ENCODE peak calls at places on chromosomes 5 and 9, in five cellular contexts. One of them, this sample, is unnamed.
A peak's percentile ranks its signal among the peaks of the same experiment; 100 is the strongest.

GRCh38 chr5:150487199-150488061 is 20.5 kb upstream of the NDST1 start:
- DNase-seq in fibroblast of lung: peak; percentile 49
- DNase-seq in cardiac muscle cell: no peak
- DNase-seq in kidney: no peak
- DNase-seq in thyroid gland: peak; percentile 51
- DNase-seq in this sample: peak; percentile 67

GRCh38 chr9:104747565-104748358 is at the start of gene NIPSNAP3A:
- DNase-seq in fibroblast of lung: peak; percentile 64
- DNase-seq in cardiac muscle cell: peak; percentile 89
- DNase-seq in kidney: peak; percentile 95
- DNase-seq in thyroid gland: peak; percentile 92
- DNase-seq in this sample: peak; percentile 91

GRCh38 chr9:124869986-124870560 is 8.1 kb downstream of the ARPC5L start:
- DNase-seq in fibroblast of lung: peak; percentile 41
- DNase-seq in cardiac muscle cell: peak; percentile 22
- DNase-seq in kidney: peak; percentile 87
- DNase-seq in thyroid gland: peak; percentile 59
- DNase-seq in this sample: peak; percentile 62

GRCh38 chr9:86682240-86682639 is 265.1 kb downstream of the GAS1 start:
- DNase-seq in fibroblast of lung: no peak
- DNase-seq in cardiac muscle cell: no peak
- DNase-seq in kidney: no peak
- DNase-seq in thyroid gland: no peak
- DNase-seq in this sample: no peak

GRCh38 chr5:15354011-15354410 is 146.0 kb upstream of the FBXL7 start:
- DNase-seq in fibroblast of lung: no peak
- DNase-seq in cardiac muscle cell: no peak
- DNase-seq in kidney: no peak
- DNase-seq in thyroid gland: no peak
- DNase-seq in this sample: no peak

GRCh38 chr5:108545301-108545700 is 163.4 kb upstream of the FBXL17 start:
- DNase-seq in fibroblast of lung: no peak
- DNase-seq in cardiac muscle cell: no peak
- DNase-seq in kidney: no peak
- DNase-seq in thyroid gland: no peak
- DNase-seq in this sample: no peak

GRCh38 chr9:128081052-128081451 is 13.0 kb downstream of the SLC25A25 start:
- DNase-seq in fibroblast of lung: peak; percentile 99
- DNase-seq in cardiac muscle cell: no peak
- DNase-seq in kidney: peak; percentile 84
- DNase-seq in thyroid gland: peak; percentile 68
- DNase-seq in this sample: peak; percentile 74

GRCh38 chr5:154811653-154812465 is 38.5 kb downstream of the FAXDC2 start:
- DNase-seq in fibroblast of lung: peak; percentile 79
- DNase-seq in cardiac muscle cell: peak; percentile 39
- DNase-seq in kidney: no peak
- DNase-seq in thyroid gland: peak; percentile 68
- DNase-seq in this sample: peak; percentile 71

GRCh38 chr9:89941875-89942274 is 337.1 kb downstream of the GADD45G start:
- DNase-seq in fibroblast of lung: peak; percentile 91
- DNase-seq in cardiac muscle cell: no peak
- DNase-seq in kidney: no peak
- DNase-seq in thyroid gland: no peak
- DNase-seq in this sample: no peak

GRCh38 chr9:113577525-113578261 is 114.2 kb downstream of the RGS3 start:
- DNase-seq in fibroblast of lung: peak; percentile 51
- DNase-seq in cardiac muscle cell: no peak
- DNase-seq in kidney: peak; percentile 65
- DNase-seq in thyroid gland: no peak
- DNase-seq in this sample: no peak

GRCh38 chr9:31304576-31304975 is 1079.9 kb upstream of the ACO1 start:
- DNase-seq in fibroblast of lung: peak; percentile 85
- DNase-seq in cardiac muscle cell: no peak
- DNase-seq in kidney: no peak
- DNase-seq in thyroid gland: no peak
- DNase-seq in this sample: no peak

GRCh38 chr5:167916261-167916660 is 375.2 kb upstream of the WWC1 start:
- DNase-seq in fibroblast of lung: no peak
- DNase-seq in cardiac muscle cell: no peak
- DNase-seq in kidney: no peak
- DNase-seq in thyroid gland: no peak
- DNase-seq in this sample: no peak

GRCh38 chr5:33300209-33300742 is 140.5 kb upstream of the TARS1 start:
- DNase-seq in fibroblast of lung: no peak
- DNase-seq in cardiac muscle cell: no peak
- DNase-seq in kidney: no peak
- DNase-seq in thyroid gland: no peak
- DNase-seq in this sample: no peak

GRCh38 chr5:79707535-79707934 is 17.9 kb downstream of the CMYA5 start:
- DNase-seq in fibroblast of lung: no peak
- DNase-seq in cardiac muscle cell: no peak
- DNase-seq in kidney: no peak
- DNase-seq in thyroid gland: no peak
- DNase-seq in this sample: no peak

GRCh38 chr5:122759310-122759709 is 15.6 kb upstream of the SNX2 start:
- DNase-seq in fibroblast of lung: no peak
- DNase-seq in cardiac muscle cell: no peak
- DNase-seq in kidney: no peak
- DNase-seq in thyroid gland: no peak
- DNase-seq in this sample: no peak

GRCh38 chr5:57976506-57976905 is 483.4 kb downstream of the PLK2 start:
- DNase-seq in fibroblast of lung: no peak
- DNase-seq in cardiac muscle cell: no peak
- DNase-seq in kidney: no peak
- DNase-seq in thyroid gland: no peak
- DNase-seq in this sample: no peak

GRCh38 chr5:169706758-169707450 is 69.8 kb downstream of the DOCK2 start:
- DNase-seq in fibroblast of lung: peak; percentile 67
- DNase-seq in cardiac muscle cell: peak; percentile 10
- DNase-seq in kidney: no peak
- DNase-seq in thyroid gland: peak; percentile 67
- DNase-seq in this sample: no peak

GRCh38 chr5:11853796-11854195 is 50.5 kb downstream of the CTNND2 start:
- DNase-seq in fibroblast of lung: no peak
- DNase-seq in cardiac muscle cell: no peak
- DNase-seq in kidney: no peak
- DNase-seq in thyroid gland: no peak
- DNase-seq in this sample: no peak

GRCh38 chr5:79088507-79088906 is 18.9 kb downstream of the BHMT2 start:
- DNase-seq in fibroblast of lung: no peak
- DNase-seq in cardiac muscle cell: no peak
- DNase-seq in kidney: no peak
- DNase-seq in thyroid gland: no peak
- DNase-seq in this sample: no peak

GRCh38 chr9:77907581-77907980 is 124.0 kb downstream of the GNAQ start:
- DNase-seq in fibroblast of lung: peak; percentile 11
- DNase-seq in cardiac muscle cell: no peak
- DNase-seq in kidney: no peak
- DNase-seq in thyroid gland: no peak
- DNase-seq in this sample: no peak

GRCh38 chr5:137792291-137792690 is 38.1 kb upstream of the HNRNPA0 start:
- DNase-seq in fibroblast of lung: no peak
- DNase-seq in cardiac muscle cell: no peak
- DNase-seq in kidney: no peak
- DNase-seq in thyroid gland: no peak
- DNase-seq in this sample: no peak

GRCh38 chr5:178418471-178419010 is 171.7 kb downstream of the COL23A1 start:
- DNase-seq in fibroblast of lung: no peak
- DNase-seq in cardiac muscle cell: no peak
- DNase-seq in kidney: peak; percentile 20
- DNase-seq in thyroid gland: peak; percentile 35
- DNase-seq in this sample: no peak

GRCh38 chr5:115838885-115839518 is 2.4 kb downstream of the ATG12 start:
- DNase-seq in fibroblast of lung: peak; percentile 72
- DNase-seq in cardiac muscle cell: peak; percentile 36
- DNase-seq in kidney: peak; percentile 66
- DNase-seq in thyroid gland: no peak
- DNase-seq in this sample: no peak

GRCh38 chr5:139869042-139869790 is 73.6 kb downstream of the PSD2 start:
- DNase-seq in fibroblast of lung: no peak
- DNase-seq in cardiac muscle cell: no peak
- DNase-seq in kidney: peak; percentile 46
- DNase-seq in thyroid gland: no peak
- DNase-seq in this sample: no peak

GRCh38 chr9:16106211-16106610 is 553.4 kb downstream of the CCDC171 start:
- DNase-seq in fibroblast of lung: peak; percentile 65
- DNase-seq in cardiac muscle cell: no peak
- DNase-seq in kidney: no peak
- DNase-seq in thyroid gland: no peak
- DNase-seq in this sample: no peak

GRCh38 chr5:139061856-139062255 is 136.3 kb downstream of the SIL1 start:
- DNase-seq in fibroblast of lung: no peak
- DNase-seq in cardiac muscle cell: peak; percentile 9
- DNase-seq in kidney: no peak
- DNase-seq in thyroid gland: no peak
- DNase-seq in this sample: no peak

GRCh38 chr5:159911349-159911748 is 4.9 kb upstream of the ADRA1B start:
- DNase-seq in fibroblast of lung: no peak
- DNase-seq in cardiac muscle cell: peak; percentile 39
- DNase-seq in kidney: peak; percentile 74
- DNase-seq in thyroid gland: no peak
- DNase-seq in this sample: no peak

GRCh38 chr5:132257131-132258101 is at the start of gene PDLIM4:
- DNase-seq in fibroblast of lung: peak; percentile 40
- DNase-seq in cardiac muscle cell: peak; percentile 78
- DNase-seq in kidney: peak; percentile 85
- DNase-seq in thyroid gland: peak; percentile 25
- DNase-seq in this sample: peak; percentile 37

GRCh38 chr9:81303658-81304057 is 385.7 kb downstream of the TLE1 start:
- DNase-seq in fibroblast of lung: no peak
- DNase-seq in cardiac muscle cell: no peak
- DNase-seq in kidney: no peak
- DNase-seq in thyroid gland: no peak
- DNase-seq in this sample: no peak

GRCh38 chr5:142465476-142465875 is 140.7 kb upstream of the SPRY4 start:
- DNase-seq in fibroblast of lung: no peak
- DNase-seq in cardiac muscle cell: no peak
- DNase-seq in kidney: no peak
- DNase-seq in thyroid gland: no peak
- DNase-seq in this sample: no peak

GRCh38 chr5:84036842-84037241 is 316.2 kb upstream of the HAPLN1 start:
- DNase-seq in fibroblast of lung: no peak
- DNase-seq in cardiac muscle cell: no peak
- DNase-seq in kidney: no peak
- DNase-seq in thyroid gland: no peak
- DNase-seq in this sample: no peak

GRCh38 chr5:61599370-61600140 is 267.5 kb downstream of the ZSWIM6 start:
- DNase-seq in fibroblast of lung: peak; percentile 26
- DNase-seq in cardiac muscle cell: no peak
- DNase-seq in kidney: no peak
- DNase-seq in thyroid gland: peak; percentile 17
- DNase-seq in this sample: peak; percentile 41

GRCh38 chr9:35954942-35955546 is 2.9 kb downstream of the OR2S2 start:
- DNase-seq in fibroblast of lung: peak; percentile 91
- DNase-seq in cardiac muscle cell: peak; percentile 75
- DNase-seq in kidney: no peak
- DNase-seq in thyroid gland: peak; percentile 65
- DNase-seq in this sample: peak; percentile 74

GRCh38 chr9:129173296-129174101 is 4.6 kb downstream of the IER5L start:
- DNase-seq in fibroblast of lung: no peak
- DNase-seq in cardiac muscle cell: no peak
- DNase-seq in kidney: no peak
- DNase-seq in thyroid gland: no peak
- DNase-seq in this sample: no peak

GRCh38 chr5:137791803-137792202 is 37.6 kb upstream of the HNRNPA0 start:
- DNase-seq in fibroblast of lung: no peak
- DNase-seq in cardiac muscle cell: no peak
- DNase-seq in kidney: no peak
- DNase-seq in thyroid gland: no peak
- DNase-seq in this sample: no peak

GRCh38 chr9:108933641-108934322 is at the start of gene ELP1:
- DNase-seq in fibroblast of lung: peak; percentile 95
- DNase-seq in cardiac muscle cell: peak; percentile 97
- DNase-seq in kidney: peak; percentile 98
- DNase-seq in thyroid gland: peak; percentile 92
- DNase-seq in this sample: peak; percentile 95
- TF ChIP-seq CTCF in fibroblast of lung: peak; percentile 39
- TF ChIP-seq CTCF in cardiac muscle cell: peak; percentile 38
- TF ChIP-seq CTCF in kidney: no peak
- TF ChIP-seq CTCF in thyroid gland: no peak
- TF ChIP-seq CTCF in this sample: no peak

DNA sequence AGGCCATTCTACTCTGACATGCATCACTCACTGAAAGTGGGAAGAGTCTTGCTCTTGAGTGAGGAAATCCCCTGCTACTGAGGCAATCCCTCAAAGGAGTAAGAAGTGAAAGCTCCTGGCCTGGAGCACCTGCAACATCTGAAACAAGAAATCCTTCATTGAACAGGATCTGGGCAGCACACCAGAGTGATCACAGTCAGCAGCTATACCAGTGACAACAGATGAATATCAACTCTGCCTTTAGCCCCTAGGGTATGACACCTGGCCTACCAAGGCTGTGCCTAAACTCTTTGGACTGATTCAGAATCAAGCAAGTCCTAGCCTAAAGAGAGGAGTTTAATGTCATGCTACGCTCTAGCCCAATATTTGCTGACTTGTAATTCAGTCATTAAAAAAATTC is 156.2 kb upstream of the CCDC152 start:
- DNase-seq in fibroblast of lung: no peak
- DNase-seq in cardiac muscle cell: no peak
- DNase-seq in kidney: no peak
- DNase-seq in thyroid gland: peak; percentile 39
- DNase-seq in this sample: no peak
- H3K4me1 ChIP-seq in fibroblast of lung: no peaks in the 10 kb centered on the region
- H3K4me1 ChIP-seq in cardiac muscle cell: peaks cover 39% of the 10 kb centered on the region
- H3K4me1 ChIP-seq in kidney: peaks cover 7% of the 10 kb centered on the region
- H3K4me1 ChIP-seq in thyroid gland: peaks cover 25% of the 10 kb centered on the region
- H3K4me1 ChIP-seq in this sample: no peaks in the 10 kb centered on the region

GRCh38 chr5:914612-915011 is 21.9 kb downstream of the TRIP13 start:
- DNase-seq in fibroblast of lung: no peak
- DNase-seq in cardiac muscle cell: no peak
- DNase-seq in kidney: no peak
- DNase-seq in thyroid gland: no peak
- DNase-seq in this sample: no peak

GRCh38 chr5:914174-914573 is 21.5 kb downstream of the TRIP13 start:
- DNase-seq in fibroblast of lung: no peak
- DNase-seq in cardiac muscle cell: no peak
- DNase-seq in kidney: no peak
- DNase-seq in thyroid gland: no peak
- DNase-seq in this sample: no peak

GRCh38 chr5:910769-911160 is 18.1 kb downstream of the TRIP13 start:
- DNase-seq in fibroblast of lung: no peak
- DNase-seq in cardiac muscle cell: no peak
- DNase-seq in kidney: no peak
- DNase-seq in thyroid gland: no peak
- DNase-seq in this sample: no peak

GRCh38 chr5:911601-912000 is 18.9 kb downstream of the TRIP13 start:
- DNase-seq in fibroblast of lung: peak; percentile 73
- DNase-seq in cardiac muscle cell: no peak
- DNase-seq in kidney: no peak
- DNase-seq in thyroid gland: no peak
- DNase-seq in this sample: no peak

GRCh38 chr5:912356-913091 is 19.8 kb downstream of the TRIP13 start:
- DNase-seq in fibroblast of lung: peak; percentile 96
- DNase-seq in cardiac muscle cell: no peak
- DNase-seq in kidney: no peak
- DNase-seq in thyroid gland: no peak
- DNase-seq in this sample: no peak
- TF ChIP-seq CTCF in fibroblast of lung: no peak
- TF ChIP-seq CTCF in cardiac muscle cell: peak; percentile 36
- TF ChIP-seq CTCF in kidney: no peak
- TF ChIP-seq CTCF in thyroid gland: no peak
- TF ChIP-seq CTCF in this sample: no peak

GRCh38 chr9:91894023-91894422 is 56.0 kb downstream of the ROR2 start:
- DNase-seq in fibroblast of lung: no peak
- DNase-seq in cardiac muscle cell: no peak
- DNase-seq in kidney: no peak
- DNase-seq in thyroid gland: no peak
- DNase-seq in this sample: no peak
- H3K4me1 ChIP-seq in fibroblast of lung: no peaks in the 10 kb centered on the region
- H3K4me1 ChIP-seq in cardiac muscle cell: peaks cover 37% of the 10 kb centered on the region
- H3K4me1 ChIP-seq in kidney: peaks cover 3% of the 10 kb centered on the region
- H3K4me1 ChIP-seq in thyroid gland: peaks cover 46% of the 10 kb centered on the region
- H3K4me1 ChIP-seq in this sample: peaks cover 29% of the 10 kb centered on the region

This sample was measured in testis.